ENCODE peak calls at places on chromosomes 3 and 15, in seven cellular contexts. One of them, this sample, is unnamed.

GRCh38 chr3:54960736-54961135 is 32.9 kb upstream of the LRTM1 start:
- DNase-seq in ACHN: no peak
- DNase-seq in activated CD8-positive, alpha-beta memory T cell treated with anti-CD3 and anti-CD28 coated beads for 48 hours: no peak
- DNase-seq in HuH-7: no peak
- DNase-seq in WTC11: no peak
- DNase-seq in mesothelial cell of epicardium: no peak
- DNase-seq in NCI-H1694: no peak
- DNase-seq in this sample: no peak

GRCh38 chr15:76799760-76800159 is 105.4 kb downstream of the SCAPER start:
- DNase-seq in activated CD8-positive, alpha-beta memory T cell treated with anti-CD3 and anti-CD28 coated beads for 48 hours: no peak
- DNase-seq in mesothelial cell of epicardium: no peak
- DNase-seq in WTC11: no peak
- DNase-seq in NCI-H1694: no peak
- DNase-seq in ACHN: peak; percentile 2
- DNase-seq in HuH-7: no peak
- DNase-seq in this sample: no peak

GRCh38 chr15:79179597-79179996 is 89.0 kb upstream of the RASGRF1 start:
- DNase-seq in activated CD8-positive, alpha-beta memory T cell treated with anti-CD3 and anti-CD28 coated beads for 48 hours: no peak
- DNase-seq in ACHN: no peak
- DNase-seq in mesothelial cell of epicardium: no peak
- DNase-seq in NCI-H1694: no peak
- DNase-seq in WTC11: no peak
- DNase-seq in HuH-7: no peak
- DNase-seq in this sample: no peak

GRCh38 chr3:16828815-16829214 is 55.9 kb upstream of the PLCL2 start:
- DNase-seq in activated CD8-positive, alpha-beta memory T cell treated with anti-CD3 and anti-CD28 coated beads for 48 hours: no peak
- DNase-seq in WTC11: peak; percentile 45
- DNase-seq in HuH-7: peak; percentile 40
- DNase-seq in NCI-H1694: no peak
- DNase-seq in mesothelial cell of epicardium: no peak
- DNase-seq in ACHN: peak; percentile 69
- DNase-seq in this sample: no peak

GRCh38 chr3:21621396-21621695 is 129.7 kb downstream of the ZNF385D start:
- DNase-seq in ACHN: peak; percentile 31
- DNase-seq in activated CD8-positive, alpha-beta memory T cell treated with anti-CD3 and anti-CD28 coated beads for 48 hours: no peak
- DNase-seq in mesothelial cell of epicardium: no peak
- DNase-seq in WTC11: no peak
- DNase-seq in NCI-H1694: no peak
- DNase-seq in HuH-7: no peak
- DNase-seq in this sample: no peak

GRCh38 chr3:67531149-67532101 is 123.0 kb downstream of the SUCLG2 start:
- DNase-seq in activated CD8-positive, alpha-beta memory T cell treated with anti-CD3 and anti-CD28 coated beads for 48 hours: no peak
- DNase-seq in ACHN: no peak
- DNase-seq in NCI-H1694: no peak
- DNase-seq in WTC11: no peak
- DNase-seq in HuH-7: no peak
- DNase-seq in mesothelial cell of epicardium: no peak
- DNase-seq in this sample: no peak

GRCh38 chr3:32487781-32488526 is 14.7 kb downstream of the CMTM6 start:
- DNase-seq in NCI-H1694: no peak
- DNase-seq in activated CD8-positive, alpha-beta memory T cell treated with anti-CD3 and anti-CD28 coated beads for 48 hours: no peak
- DNase-seq in mesothelial cell of epicardium: no peak
- DNase-seq in WTC11: no peak
- DNase-seq in ACHN: no peak
- DNase-seq in HuH-7: no peak
- DNase-seq in this sample: no peak

GRCh38 chr3:40476478-40477470 is at the start of gene ZNF619:
- DNase-seq in ACHN: peak; percentile 66
- DNase-seq in NCI-H1694: no peak
- DNase-seq in activated CD8-positive, alpha-beta memory T cell treated with anti-CD3 and anti-CD28 coated beads for 48 hours: no peak
- DNase-seq in HuH-7: peak; percentile 75
- DNase-seq in mesothelial cell of epicardium: peak; percentile 66
- DNase-seq in WTC11: peak; percentile 72
- DNase-seq in this sample: peak; percentile 49

GRCh38 chr3:50419595-50419994 is 60.3 kb upstream of the TMEM115 start:
- DNase-seq in ACHN: no peak
- DNase-seq in activated CD8-positive, alpha-beta memory T cell treated with anti-CD3 and anti-CD28 coated beads for 48 hours: no peak
- DNase-seq in HuH-7: no peak
- DNase-seq in NCI-H1694: no peak
- DNase-seq in mesothelial cell of epicardium: no peak
- DNase-seq in WTC11: no peak
- DNase-seq in this sample: no peak

GRCh38 chr3:54322354-54322753 is 200.0 kb downstream of the CACNA2D3 start:
- DNase-seq in activated CD8-positive, alpha-beta memory T cell treated with anti-CD3 and anti-CD28 coated beads for 48 hours: no peak
- DNase-seq in WTC11: no peak
- DNase-seq in HuH-7: peak; percentile 6
- DNase-seq in NCI-H1694: no peak
- DNase-seq in mesothelial cell of epicardium: no peak
- DNase-seq in ACHN: no peak
- DNase-seq in this sample: no peak

GRCh38 chr15:65869127-65869953 is at the start of gene RAB11A:
- DNase-seq in WTC11: peak; percentile 95
- DNase-seq in ACHN: peak; percentile 92
- DNase-seq in activated CD8-positive, alpha-beta memory T cell treated with anti-CD3 and anti-CD28 coated beads for 48 hours: peak; percentile 99
- DNase-seq in HuH-7: peak; percentile 92
- DNase-seq in NCI-H1694: peak; percentile 84
- DNase-seq in mesothelial cell of epicardium: peak; percentile 96
- DNase-seq in this sample: peak; percentile 57

This sample was measured in D721Med.